ENCODE peak calls at places on chromosomes 16 and 17, in seven cellular contexts. One of them, this sample, is unnamed. For H3K79me2, the result is how much of the 10 kb centered on the place peaks cover.

GRCh38 chr16:85028638-85029412 is 1.2 kb downstream of the KIAA0513 start:
- DNase-seq in PC-9: peak
- DNase-seq in MM.1S: peak
- DNase-seq in mammary epithelial cell: peak
- DNase-seq in GM23338: no peak
- DNase-seq in K562: no peak
- DNase-seq in neural progenitor cell: no peak
- DNase-seq in this sample: no peak

GRCh38 chr16:87457051-87457611 is 35.7 kb downstream of the ZCCHC14 start:
- DNase-seq in mammary epithelial cell: peak
- DNase-seq in MM.1S: no peak
- DNase-seq in K562: no peak
- DNase-seq in GM23338: no peak
- DNase-seq in neural progenitor cell: no peak
- DNase-seq in PC-9: no peak
- DNase-seq in this sample: peak

GRCh38 chr17:46089389-46089965 is 90.4 kb downstream of the STH start:
- DNase-seq in K562: no peak
- DNase-seq in neural progenitor cell: no peak
- DNase-seq in MM.1S: no peak
- DNase-seq in mammary epithelial cell: no peak
- DNase-seq in PC-9: no peak
- DNase-seq in GM23338: no peak
- DNase-seq in this sample: no peak

GRCh38 chr17:2399572-2400473 is 1.0 kb downstream of the MNT start:
- DNase-seq in GM23338: peak
- DNase-seq in K562: peak
- DNase-seq in mammary epithelial cell: peak
- DNase-seq in neural progenitor cell: peak
- DNase-seq in MM.1S: peak
- DNase-seq in PC-9: peak
- DNase-seq in this sample: peak

GRCh38 chr17:38543403-38544174 is 62.2 kb downstream of the SRCIN1 start:
- DNase-seq in MM.1S: no peak
- DNase-seq in PC-9: no peak
- DNase-seq in K562: no peak
- DNase-seq in GM23338: no peak
- DNase-seq in mammary epithelial cell: no peak
- DNase-seq in neural progenitor cell: no peak
- DNase-seq in this sample: no peak

GRCh38 chr16:9709221-9709620 is 473.0 kb downstream of the GRIN2A start:
- DNase-seq in neural progenitor cell: no peak
- DNase-seq in PC-9: no peak
- DNase-seq in GM23338: no peak
- DNase-seq in K562: no peak
- DNase-seq in mammary epithelial cell: no peak
- DNase-seq in MM.1S: no peak
- DNase-seq in this sample: no peak

GRCh38 chr16:54504372-54504771 is 217.8 kb upstream of the IRX3 start:
- DNase-seq in PC-9: no peak
- DNase-seq in neural progenitor cell: no peak
- DNase-seq in K562: no peak
- DNase-seq in mammary epithelial cell: no peak
- DNase-seq in GM23338: peak
- DNase-seq in MM.1S: no peak
- DNase-seq in this sample: no peak

GRCh38 chr17:14748036-14748715 is 447.3 kb downstream of the HS3ST3B1 start:
- DNase-seq in neural progenitor cell: no peak
- DNase-seq in K562: no peak
- DNase-seq in MM.1S: no peak
- DNase-seq in PC-9: no peak
- DNase-seq in mammary epithelial cell: peak
- DNase-seq in GM23338: no peak
- DNase-seq in this sample: no peak

GRCh38 chr17:39027037-39027436 is 59.8 kb upstream of the FBXO47 start:
- DNase-seq in K562: peak
- DNase-seq in neural progenitor cell: peak
- DNase-seq in MM.1S: no peak
- DNase-seq in GM23338: peak
- DNase-seq in PC-9: peak
- DNase-seq in mammary epithelial cell: peak
- DNase-seq in this sample: peak

GRCh38 chr17:31048780-31049179 is 46.0 kb upstream of the NF1 start:
- DNase-seq in MM.1S: no peak
- DNase-seq in K562: no peak
- DNase-seq in mammary epithelial cell: peak
- DNase-seq in neural progenitor cell: no peak
- DNase-seq in GM23338: no peak
- DNase-seq in PC-9: no peak
- DNase-seq in this sample: no peak

GRCh38 chr16:86325895-86326294 is 184.4 kb upstream of the FOXF1 start:
- DNase-seq in K562: no peak
- DNase-seq in PC-9: no peak
- DNase-seq in neural progenitor cell: no peak
- DNase-seq in MM.1S: no peak
- DNase-seq in mammary epithelial cell: no peak
- DNase-seq in GM23338: no peak
- DNase-seq in this sample: no peak

GRCh38 chr16:86322840-86323239 is 187.5 kb upstream of the FOXF1 start:
- DNase-seq in mammary epithelial cell: no peak
- DNase-seq in MM.1S: no peak
- DNase-seq in PC-9: no peak
- DNase-seq in K562: no peak
- DNase-seq in GM23338: no peak
- DNase-seq in neural progenitor cell: no peak
- DNase-seq in this sample: no peak

GRCh38 chr16:86325360-86325759 is 185.0 kb upstream of the FOXF1 start:
- DNase-seq in K562: no peak
- DNase-seq in neural progenitor cell: no peak
- DNase-seq in mammary epithelial cell: no peak
- DNase-seq in MM.1S: no peak
- DNase-seq in PC-9: no peak
- DNase-seq in GM23338: no peak
- DNase-seq in this sample: no peak

GRCh38 chr16:86322283-86322682 is 188.0 kb upstream of the FOXF1 start:
- DNase-seq in mammary epithelial cell: no peak
- DNase-seq in GM23338: no peak
- DNase-seq in neural progenitor cell: no peak
- DNase-seq in K562: no peak
- DNase-seq in MM.1S: no peak
- DNase-seq in PC-9: no peak
- DNase-seq in this sample: no peak

DNA sequence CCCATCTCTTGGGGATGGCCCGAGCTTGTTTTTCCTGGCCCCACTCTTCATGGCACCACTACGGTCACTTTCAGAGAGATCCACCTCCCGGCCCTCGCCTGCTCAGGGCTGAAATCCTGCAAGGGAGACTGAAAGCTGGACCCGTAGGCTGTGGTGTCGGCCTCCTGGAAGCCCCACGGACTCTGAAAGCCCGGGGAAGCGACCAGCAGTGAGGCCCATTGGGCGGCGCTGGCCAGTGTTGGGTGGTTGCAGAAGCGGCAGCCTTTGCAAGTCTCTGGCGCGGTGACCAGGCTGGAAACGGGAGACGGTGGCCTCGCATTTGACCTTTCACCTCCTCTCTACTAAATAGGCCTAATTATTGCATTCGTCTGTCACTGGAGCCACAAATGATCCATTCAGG is 186.0 kb upstream of the FOXF1 start:
- DNase-seq in neural progenitor cell: no peak
- DNase-seq in MM.1S: no peak
- DNase-seq in mammary epithelial cell: no peak
- DNase-seq in K562: no peak
- DNase-seq in GM23338: no peak
- DNase-seq in PC-9: no peak
- DNase-seq in this sample: no peak
- H3K79me2 ChIP-seq in neural progenitor cell: under half
- H3K79me2 ChIP-seq in MM.1S: under half
- H3K79me2 ChIP-seq in mammary epithelial cell: under half
- H3K79me2 ChIP-seq in K562: under half
- H3K79me2 ChIP-seq in GM23338: under half
- H3K79me2 ChIP-seq in PC-9: under half
- H3K79me2 ChIP-seq in this sample: under half

GRCh38 chr16:58730724-58731370 is 3.3 kb downstream of the GOT2 start:
- DNase-seq in neural progenitor cell: no peak
- DNase-seq in MM.1S: no peak
- DNase-seq in mammary epithelial cell: no peak
- DNase-seq in PC-9: no peak
- DNase-seq in K562: no peak
- DNase-seq in GM23338: no peak
- DNase-seq in this sample: no peak

GRCh38 chr16:58733248-58733670 is 857 bp downstream of the GOT2 start:
- DNase-seq in neural progenitor cell: no peak
- DNase-seq in PC-9: no peak
- DNase-seq in K562: no peak
- DNase-seq in GM23338: peak
- DNase-seq in mammary epithelial cell: no peak
- DNase-seq in MM.1S: no peak
- DNase-seq in this sample: peak

GRCh38 chr16:58734459-58734787 is 307 bp upstream of the GOT2 start:
- DNase-seq in PC-9: no peak
- DNase-seq in K562: no peak
- DNase-seq in mammary epithelial cell: no peak
- DNase-seq in MM.1S: no peak
- DNase-seq in neural progenitor cell: no peak
- DNase-seq in GM23338: no peak
- DNase-seq in this sample: no peak

GRCh38 chr16:58733671-58734458 is at the start of gene GOT2:
- DNase-seq in neural progenitor cell: peak
- DNase-seq in MM.1S: peak
- DNase-seq in mammary epithelial cell: peak
- DNase-seq in PC-9: peak
- DNase-seq in GM23338: peak
- DNase-seq in K562: peak
- DNase-seq in this sample: peak

DNA sequence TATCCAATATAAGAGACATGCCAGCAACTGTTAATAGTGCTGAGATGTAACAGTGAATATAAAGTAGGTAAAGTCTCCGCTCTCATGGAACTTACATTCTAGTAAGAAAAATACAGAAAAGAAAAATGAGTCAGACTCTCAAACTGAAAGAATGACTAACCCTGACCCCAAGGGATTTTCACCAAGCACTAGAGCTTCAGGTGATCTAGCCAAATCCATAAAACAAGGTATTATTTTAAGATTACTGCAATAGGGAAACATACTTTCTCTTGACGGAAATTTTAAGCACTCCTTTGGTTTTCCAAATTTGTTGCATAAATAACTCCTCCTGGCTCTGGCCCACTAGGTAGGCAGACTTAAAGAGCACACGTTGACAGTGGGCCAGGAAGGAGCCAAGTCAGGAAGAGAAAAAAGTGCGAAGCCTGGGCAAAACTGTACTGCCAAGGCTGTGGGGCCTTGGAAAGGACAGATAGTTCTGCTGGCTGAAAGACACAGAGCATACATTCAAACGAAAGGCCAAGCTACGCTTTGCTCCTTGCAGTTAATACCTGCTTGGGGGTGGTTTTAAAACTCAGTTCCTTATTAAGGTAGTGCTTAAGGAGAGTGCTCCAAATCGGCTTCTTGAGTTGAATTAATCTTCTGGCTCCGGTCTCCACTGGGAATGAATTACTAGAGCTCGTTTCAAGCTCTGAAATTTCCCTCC is 1.4 kb downstream of the GOT2 start:
- DNase-seq in neural progenitor cell: no peak
- DNase-seq in MM.1S: no peak
- DNase-seq in GM23338: peak
- DNase-seq in mammary epithelial cell: peak
- DNase-seq in PC-9: no peak
- DNase-seq in K562: no peak
- DNase-seq in this sample: no peak
- H3K79me2 ChIP-seq in neural progenitor cell: half or more
- H3K79me2 ChIP-seq in MM.1S: half or more
- H3K79me2 ChIP-seq in GM23338: half or more
- H3K79me2 ChIP-seq in mammary epithelial cell: half or more
- H3K79me2 ChIP-seq in PC-9: half or more
- H3K79me2 ChIP-seq in K562: half or more
- H3K79me2 ChIP-seq in this sample: half or more

DNA sequence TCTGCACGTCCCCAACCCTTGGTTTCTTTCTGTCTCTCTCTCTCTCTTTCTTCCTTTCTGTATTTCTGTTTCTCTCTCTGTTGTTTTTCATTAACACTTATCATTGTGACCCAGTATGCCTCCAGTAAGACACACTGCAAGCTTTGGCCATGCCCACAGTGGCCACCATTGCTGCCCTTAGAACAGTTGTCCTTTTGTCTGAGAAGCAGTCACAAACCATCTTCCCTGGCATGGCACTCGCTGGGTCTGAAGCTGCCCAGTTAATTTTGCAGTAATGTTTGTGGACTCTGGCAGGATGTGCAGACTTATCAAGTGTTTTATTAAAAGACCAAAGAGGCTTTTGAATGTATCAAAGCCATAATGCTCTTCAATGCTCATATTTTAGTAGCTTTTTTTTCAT is 146.9 kb downstream of the MSI2 start:
- DNase-seq in mammary epithelial cell: no peak
- DNase-seq in PC-9: no peak
- DNase-seq in neural progenitor cell: no peak
- DNase-seq in MM.1S: no peak
- DNase-seq in K562: no peak
- DNase-seq in GM23338: no peak
- DNase-seq in this sample: no peak
- H3K79me2 ChIP-seq in mammary epithelial cell: under half
- H3K79me2 ChIP-seq in PC-9: under half
- H3K79me2 ChIP-seq in neural progenitor cell: half or more
- H3K79me2 ChIP-seq in MM.1S: under half
- H3K79me2 ChIP-seq in K562: under half
- H3K79me2 ChIP-seq in GM23338: under half
- H3K79me2 ChIP-seq in this sample: under half

GRCh38 chr17:82524540-82524939 is 5.0 kb downstream of the FOXK2 start:
- DNase-seq in MM.1S: no peak
- DNase-seq in K562: peak
- DNase-seq in PC-9: no peak
- DNase-seq in GM23338: no peak
- DNase-seq in mammary epithelial cell: no peak
- DNase-seq in neural progenitor cell: no peak
- DNase-seq in this sample: no peak

GRCh38 chr17:82518826-82519810 is at the start of gene FOXK2:
- DNase-seq in GM23338: peak
- DNase-seq in mammary epithelial cell: peak
- DNase-seq in PC-9: peak
- DNase-seq in K562: peak
- DNase-seq in MM.1S: peak
- DNase-seq in neural progenitor cell: peak
- DNase-seq in this sample: peak

GRCh38 chr17:82517230-82517865 is 2.2 kb upstream of the FOXK2 start:
- DNase-seq in K562: no peak
- DNase-seq in PC-9: peak
- DNase-seq in MM.1S: no peak
- DNase-seq in GM23338: no peak
- DNase-seq in mammary epithelial cell: no peak
- DNase-seq in neural progenitor cell: no peak
- DNase-seq in this sample: no peak

GRCh38 chr17:82525712-82526111 is 6.2 kb downstream of the FOXK2 start:
- DNase-seq in K562: no peak
- DNase-seq in neural progenitor cell: no peak
- DNase-seq in GM23338: no peak
- DNase-seq in MM.1S: no peak
- DNase-seq in mammary epithelial cell: no peak
- DNase-seq in PC-9: no peak
- DNase-seq in this sample: no peak

GRCh38 chr17:82520041-82520910 is 744 bp downstream of the FOXK2 start:
- DNase-seq in PC-9: no peak
- DNase-seq in K562: no peak
- DNase-seq in MM.1S: peak
- DNase-seq in mammary epithelial cell: peak
- DNase-seq in neural progenitor cell: peak
- DNase-seq in GM23338: no peak
- DNase-seq in this sample: peak
- H3K79me2 ChIP-seq in PC-9: half or more
- H3K79me2 ChIP-seq in K562: half or more
- H3K79me2 ChIP-seq in MM.1S: half or more
- H3K79me2 ChIP-seq in mammary epithelial cell: half or more
- H3K79me2 ChIP-seq in neural progenitor cell: half or more
- H3K79me2 ChIP-seq in GM23338: half or more
- H3K79me2 ChIP-seq in this sample: half or more